ENCODE peak calls at places on chromosomes 1 and 21, in four cellular contexts. One of them, this sample, is unnamed.

GRCh38 chr1:114310771-114311251 is 157.1 kb upstream of the SYT6 start:
- DNase-seq in iPS DF 6.9: no peak
- DNase-seq in transverse colon: no peak
- DNase-seq in Caki2: no peak
- DNase-seq in this sample: no peak

GRCh38 chr21:41991659-41992058 is 18.5 kb downstream of the ZBTB21 start:
- DNase-seq in iPS DF 6.9: no peak
- DNase-seq in transverse colon: no peak
- DNase-seq in Caki2: no peak
- DNase-seq in this sample: no peak

GRCh38 chr1:21302747-21303715 is 12.8 kb upstream of the ECE1 start:
- DNase-seq in iPS DF 6.9: no peak
- DNase-seq in transverse colon: peak; percentile 84
- DNase-seq in Caki2: peak; percentile 29
- DNase-seq in this sample: no peak

GRCh38 chr1:107963601-107964396 is 1.2 kb downstream of the VAV3 start:
- DNase-seq in iPS DF 6.9: no peak
- DNase-seq in transverse colon: peak; percentile 34
- DNase-seq in Caki2: no peak
- DNase-seq in this sample: no peak

GRCh38 chr1:204728456-204728855 is 42.9 kb upstream of the LRRN2 start:
- DNase-seq in iPS DF 6.9: no peak
- DNase-seq in transverse colon: no peak
- DNase-seq in Caki2: no peak
- DNase-seq in this sample: no peak

GRCh38 chr1:226606311-226607267 is 58.0 kb downstream of the STUM start:
- DNase-seq in iPS DF 6.9: no peak
- DNase-seq in transverse colon: no peak
- DNase-seq in Caki2: no peak
- DNase-seq in this sample: no peak

GRCh38 chr1:119327436-119328155 is 41.0 kb upstream of the HAO2 start:
- DNase-seq in iPS DF 6.9: peak; percentile 47
- DNase-seq in transverse colon: peak; percentile 62
- DNase-seq in Caki2: no peak
- DNase-seq in this sample: no peak

GRCh38 chr1:21397813-21398188 is 42.1 kb upstream of the NBPF3 start:
- DNase-seq in iPS DF 6.9: peak; percentile 20
- DNase-seq in transverse colon: peak; percentile 13
- DNase-seq in Caki2: no peak
- DNase-seq in this sample: no peak

GRCh38 chr1:243213045-243213787 is 41.9 kb downstream of the CEP170 start:
- DNase-seq in iPS DF 6.9: no peak
- DNase-seq in transverse colon: no peak
- DNase-seq in Caki2: no peak
- DNase-seq in this sample: no peak

GRCh38 chr1:174984952-174985351 is 14.8 kb upstream of the CACYBP start:
- DNase-seq in iPS DF 6.9: no peak
- DNase-seq in transverse colon: no peak
- DNase-seq in Caki2: no peak
- DNase-seq in this sample: no peak

GRCh38 chr1:32431736-32432400 is 33.0 kb upstream of the ZBTB8B start:
- DNase-seq in iPS DF 6.9: no peak
- DNase-seq in transverse colon: no peak
- DNase-seq in Caki2: peak; percentile 19
- DNase-seq in this sample: no peak

GRCh38 chr1:112515311-112516009 is 6.7 kb downstream of the WNT2B start:
- DNase-seq in iPS DF 6.9: no peak
- DNase-seq in transverse colon: no peak
- DNase-seq in Caki2: peak; percentile 68
- DNase-seq in this sample: no peak

GRCh38 chr1:99531578-99532570 is 114.0 kb upstream of the PALMD start:
- DNase-seq in iPS DF 6.9: no peak
- DNase-seq in transverse colon: no peak
- DNase-seq in Caki2: no peak
- DNase-seq in this sample: no peak

GRCh38 chr1:212158912-212159796 is 123.6 kb downstream of the DTL start:
- DNase-seq in iPS DF 6.9: no peak
- DNase-seq in transverse colon: no peak
- DNase-seq in Caki2: no peak
- DNase-seq in this sample: no peak

GRCh38 chr1:232238009-232238408 is 391.9 kb downstream of the SIPA1L2 start:
- DNase-seq in iPS DF 6.9: no peak
- DNase-seq in transverse colon: no peak
- DNase-seq in Caki2: no peak
- DNase-seq in this sample: no peak

GRCh38 chr1:109350650-109351049 is 43.8 kb upstream of the MYBPHL start:
- DNase-seq in iPS DF 6.9: no peak
- DNase-seq in transverse colon: no peak
- DNase-seq in Caki2: no peak
- DNase-seq in this sample: no peak

GRCh38 chr1:224292419-224292818 is 37.6 kb downstream of the NVL start:
- DNase-seq in iPS DF 6.9: no peak
- DNase-seq in transverse colon: no peak
- DNase-seq in Caki2: no peak
- DNase-seq in this sample: peak; percentile 44

GRCh38 chr1:54230507-54231339 is 30.8 kb downstream of the MRPL37 start:
- DNase-seq in iPS DF 6.9: no peak
- DNase-seq in transverse colon: no peak
- DNase-seq in Caki2: no peak
- DNase-seq in this sample: no peak

GRCh38 chr1:161511756-161512060 is 6.5 kb downstream of the FCGR2A start:
- DNase-seq in iPS DF 6.9: no peak
- DNase-seq in transverse colon: no peak
- DNase-seq in Caki2: no peak
- DNase-seq in this sample: no peak

GRCh38 chr1:75720820-75721219 is 3.7 kb upstream of the ACADM start:
- DNase-seq in iPS DF 6.9: no peak
- DNase-seq in transverse colon: no peak
- DNase-seq in Caki2: no peak
- DNase-seq in this sample: no peak

GRCh38 chr1:208100906-208101305 is 143.3 kb downstream of the PLXNA2 start:
- DNase-seq in iPS DF 6.9: no peak
- DNase-seq in transverse colon: no peak
- DNase-seq in Caki2: no peak
- DNase-seq in this sample: no peak

GRCh38 chr1:79079770-79080169 is 73.2 kb upstream of the ADGRL4 start:
- DNase-seq in iPS DF 6.9: peak; percentile 16
- DNase-seq in transverse colon: no peak
- DNase-seq in Caki2: peak; percentile 86
- DNase-seq in this sample: peak; percentile 26

This sample was measured in epithelial cell of prostate.